ENCODE peak calls at places on chromosomes 13 and 19, in four cellular contexts. E, S, B and G are unnamed samples. For H3K4me1, the result is how much of the 10 kb centered on the place peaks cover.

GRCh38 chr19:21101511-21102242 is 19.7 kb downstream of the ZNF714 start:
- DNase-seq in S (no peak), B (no peak), E (no peak), G (no peak)

GRCh38 chr19:53771133-53771532 is 53.0 kb downstream of the NLRP12 start:
- DNase-seq in B (no peak), S (no peak), E (no peak), G (no peak)

GRCh38 chr19:33395561-33396550 is 22.3 kb downstream of the CEBPG start:
- DNase-seq in E (no peak), S (peak), B (no peak), G (no peak)

GRCh38 chr19:34336781-34337271 is 28.2 kb upstream of the GPI start:
- DNase-seq in B (no peak), S (peak), E (no peak), G (no peak)

GRCh38 chr19:3397266-3398022 is 31.1 kb downstream of the NFIC start:
- DNase-seq in S (peak), B (no peak), E (peak), G (no peak)

GRCh38 chr19:11931051-11931450 is 6.1 kb downstream of the ZNF700 start:
- DNase-seq in S (peak), E (no peak), B (no peak), G (no peak)

GRCh38 chr19:35399231-35399630 is 28.4 kb downstream of the GPR42 start:
- DNase-seq in S (no peak), E (no peak), B (no peak), G (no peak)

GRCh38 chr19:45901432-45901903 is 945 bp downstream of the MYPOP start:
- DNase-seq in B (no peak), E (peak), S (peak), G (no peak)

GRCh38 chr13:113774177-113775107 is 15.4 kb downstream of the TMEM255B start:
- DNase-seq in E (no peak), S (peak), B (no peak), G (no peak)

GRCh38 chr19:49764341-49764740 is 1.2 kb upstream of the TSKS start:
- DNase-seq in S (no peak), E (no peak), B (no peak), G (no peak)

GRCh38 chr19:3852614-3853254 is 16.1 kb downstream of the ZFR2 start:
- DNase-seq in E (peak), S (peak), B (no peak), G (no peak)

DNA sequence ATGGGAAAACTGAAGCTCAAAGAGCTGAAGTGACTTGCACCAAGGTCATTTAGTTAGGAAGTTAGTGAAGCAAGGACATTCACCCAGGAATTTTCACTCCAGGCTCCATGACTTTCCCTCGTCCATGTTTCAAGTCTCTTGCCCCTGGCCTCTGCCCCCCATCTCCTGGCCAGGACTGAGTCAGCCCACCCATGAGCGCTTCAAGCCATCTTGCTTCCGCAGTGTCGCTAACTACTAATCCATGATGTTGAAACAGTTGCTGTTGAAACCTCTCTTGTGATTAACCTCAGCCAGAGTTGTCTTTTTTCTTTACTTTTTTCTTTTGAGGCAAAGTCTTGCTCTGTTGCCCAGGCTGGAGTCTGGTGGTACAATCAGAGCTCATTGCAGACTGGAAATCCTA is 29.7 kb upstream of the C1QTNF9 start:
- DNase-seq in B (no peak), E (peak), S (peak), G (no peak)
- H3K4me1 ChIP-seq in B (under half), E (under half), S (under half), G (under half)

GRCh38 chr19:18333680-18334079 is 6.7 kb upstream of the PGPEP1 start:
- DNase-seq in B (no peak), S (no peak), E (no peak), G (no peak)
- H3K4me1 ChIP-seq in B (under half), S (under half), E (under half), G (under half)

DNA sequence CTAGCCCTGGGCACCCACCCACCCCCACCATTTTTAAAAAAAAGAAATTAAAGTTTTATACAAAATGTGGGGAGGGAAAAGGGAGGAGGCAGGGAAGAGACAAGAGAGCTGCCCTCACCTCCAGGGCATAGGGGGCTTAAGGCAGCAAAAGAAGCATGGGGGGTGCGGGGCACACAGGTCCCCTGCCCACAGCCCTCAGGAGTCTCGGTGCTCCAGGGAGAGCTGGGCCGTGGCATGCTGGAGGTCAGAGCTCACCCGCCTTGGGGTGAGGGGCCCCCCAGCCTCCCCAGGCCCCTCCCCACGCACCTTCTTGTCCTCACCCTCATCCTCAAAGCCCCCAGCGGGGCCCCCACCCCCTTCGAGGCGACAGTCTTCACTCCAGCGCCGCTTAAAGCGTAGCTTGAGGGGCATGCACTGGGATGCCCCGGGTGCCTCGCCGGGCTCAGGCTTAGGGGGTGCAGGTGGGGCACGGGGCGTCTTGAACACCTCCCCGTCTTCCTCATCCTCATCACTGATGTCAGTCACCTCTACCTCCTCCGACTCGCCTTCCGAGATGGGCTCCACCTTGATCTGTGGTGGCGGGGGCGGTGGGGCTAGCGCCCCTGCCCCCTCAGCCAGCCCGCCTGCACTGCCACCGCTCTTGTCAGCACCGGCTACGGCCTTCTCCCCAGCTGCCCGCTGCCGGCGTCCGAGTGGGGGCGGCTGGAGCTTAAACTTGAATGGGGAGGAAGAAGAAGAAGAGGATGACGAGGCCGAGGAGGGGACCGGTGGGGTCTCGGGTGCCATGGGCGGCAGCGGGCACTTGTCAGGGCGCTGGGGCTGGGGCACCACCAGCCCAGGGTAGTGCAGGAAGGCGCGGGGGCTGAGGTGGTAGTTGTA is 6.1 kb upstream of the GSK3A start:
- DNase-seq in S (no peak), B (no peak), E (no peak), G (no peak)
- H3K4me1 ChIP-seq in S (under half), B (under half), E (under half), G (under half)

GRCh38 chr13:98289339-98289935 is 112.4 kb upstream of the RNF113B start:
- DNase-seq in B (no peak), E (no peak), S (no peak), G (no peak)
- H3K4me1 ChIP-seq in B (under half), E (under half), S (under half), G (under half)

GRCh38 chr19:18280247-18281081 is 958 bp downstream of the JUND start:
- DNase-seq in S (peak), E (peak), B (no peak), G (no peak)
- H3K4me1 ChIP-seq in S (under half), E (under half), B (under half), G (half or more)

DNA sequence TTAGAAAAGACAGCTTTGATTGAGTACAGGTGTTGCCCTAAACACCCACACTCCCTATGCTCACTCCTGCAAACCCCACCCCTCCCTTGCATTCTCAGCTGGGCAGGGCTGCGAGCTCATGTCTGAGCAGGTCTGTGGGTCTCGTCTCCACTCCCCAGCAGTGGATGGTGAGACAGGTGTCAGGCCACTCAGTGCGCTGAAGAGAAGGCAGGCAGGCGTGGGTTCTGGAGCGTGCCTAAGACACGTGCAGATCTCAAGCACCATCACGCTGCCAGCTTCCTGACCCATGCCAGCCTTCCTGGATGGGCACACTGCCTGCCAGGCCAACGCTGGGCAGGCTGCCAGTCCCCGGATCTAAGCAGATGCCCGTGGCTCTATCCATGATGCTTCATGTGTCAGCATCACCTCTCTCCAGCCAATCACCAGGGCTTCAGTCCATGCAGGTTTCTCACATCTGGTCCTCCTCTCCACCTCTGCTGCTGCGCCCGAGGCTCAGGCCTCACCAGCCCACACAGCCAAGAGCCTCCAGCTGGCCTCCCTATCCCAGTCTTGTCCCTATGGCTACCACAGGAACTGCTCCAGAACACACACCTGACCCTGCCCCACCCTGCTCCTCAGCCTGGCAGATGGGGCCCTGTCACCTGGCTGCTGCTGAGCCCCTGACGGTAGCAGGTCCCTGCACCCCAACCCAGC is 42.6 kb downstream of the EPS15L1 start:
- DNase-seq in S (no peak), E (no peak), B (no peak), G (no peak)
- H3K4me1 ChIP-seq in S (under half), E (under half), B (under half), G (under half)

GRCh38 chr19:1649706-1650626 is 2.4 kb downstream of the TCF3 start:
- DNase-seq in S (no peak), E (no peak), B (no peak), G (no peak)
- H3K4me1 ChIP-seq in S (under half), E (under half), B (under half), G (under half)

GRCh38 chr19:16375936-16376185 is 51.2 kb downstream of the KLF2 start:
- DNase-seq in E (no peak), S (no peak), B (no peak), G (no peak)
- H3K4me1 ChIP-seq in E (under half), S (under half), B (under half), G (under half)

DNA sequence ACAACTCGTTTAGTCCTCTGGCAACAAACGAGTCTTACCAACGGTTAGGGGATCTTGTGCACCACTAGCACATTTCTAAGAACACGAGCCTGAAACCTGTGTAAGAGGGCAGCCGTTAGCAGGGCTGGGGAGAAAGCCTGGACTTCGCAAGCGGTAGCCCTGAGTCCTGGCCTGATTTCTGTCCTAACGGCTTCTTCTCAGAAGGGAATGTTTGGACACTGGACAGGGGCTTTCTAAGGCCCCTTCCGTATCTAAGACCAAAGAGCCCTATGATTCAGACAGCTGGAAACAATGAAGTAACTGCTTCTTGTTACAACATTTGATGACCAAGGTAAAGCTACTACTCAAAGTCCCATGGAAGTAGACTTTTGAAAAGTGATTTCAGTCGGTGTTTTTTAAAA is 2.2 kb downstream of the ANKRD10 start:
- DNase-seq in S (peak), E (peak), B (no peak), G (no peak)
- H3K4me1 ChIP-seq in S (under half), E (under half), B (under half), G (half or more)

GRCh38 chr19:10110076-10110971 is 1.2 kb upstream of the P2RY11 start:
- DNase-seq in E (no peak), B (no peak), S (no peak), G (no peak)
- H3K4me1 ChIP-seq in E (under half), B (under half), S (under half), G (under half)